ENCODE peak calls at places on chromosomes 5 and 9, in nine cellular contexts. One of them, this sample, is unnamed.

GRCh38 chr9:6567140-6567591 is 78.4 kb downstream of the GLDC start:
- DNase-seq in fibroblast of lung: peak
- DNase-seq in AG04450: peak
- DNase-seq in A549: peak
- DNase-seq in brain microvascular endothelial cell: peak
- DNase-seq in heart left ventricle: no peak
- DNase-seq in adrenal gland: peak
- DNase-seq in right atrium auricular region: no peak
- DNase-seq in heart right ventricle: no peak
- DNase-seq in this sample: no peak

GRCh38 chr5:131640043-131640856 is 5.2 kb upstream of the RAPGEF6 start:
- DNase-seq in fibroblast of lung: peak
- DNase-seq in AG04450: no peak
- DNase-seq in A549: no peak
- DNase-seq in brain microvascular endothelial cell: peak
- DNase-seq in heart left ventricle: no peak
- DNase-seq in adrenal gland: no peak
- DNase-seq in right atrium auricular region: no peak
- DNase-seq in heart right ventricle: no peak
- DNase-seq in this sample: no peak

GRCh38 chr9:27292646-27293045 is 4.3 kb downstream of the EQTN start:
- DNase-seq in fibroblast of lung: peak
- DNase-seq in AG04450: peak
- DNase-seq in A549: no peak
- DNase-seq in brain microvascular endothelial cell: no peak
- DNase-seq in heart left ventricle: no peak
- DNase-seq in adrenal gland: no peak
- DNase-seq in right atrium auricular region: no peak
- DNase-seq in heart right ventricle: no peak
- DNase-seq in this sample: peak

GRCh38 chr5:1779782-1780620 is 19.6 kb downstream of the MRPL36 start:
- DNase-seq in fibroblast of lung: no peak
- DNase-seq in AG04450: no peak
- DNase-seq in A549: no peak
- DNase-seq in brain microvascular endothelial cell: no peak
- DNase-seq in heart left ventricle: no peak
- DNase-seq in adrenal gland: no peak
- DNase-seq in right atrium auricular region: no peak
- DNase-seq in heart right ventricle: no peak
- DNase-seq in this sample: no peak

GRCh38 chr9:77673912-77674791 is 26.0 kb upstream of the GNA14 start:
- DNase-seq in fibroblast of lung: no peak
- DNase-seq in AG04450: peak
- DNase-seq in A549: no peak
- DNase-seq in brain microvascular endothelial cell: no peak
- DNase-seq in heart left ventricle: no peak
- DNase-seq in adrenal gland: no peak
- DNase-seq in right atrium auricular region: no peak
- DNase-seq in heart right ventricle: no peak
- DNase-seq in this sample: no peak

GRCh38 chr5:159104058-159104651 is 4.4 kb upstream of the EBF1 start:
- DNase-seq in fibroblast of lung: no peak
- DNase-seq in AG04450: no peak
- DNase-seq in A549: peak
- DNase-seq in brain microvascular endothelial cell: peak
- DNase-seq in heart left ventricle: peak
- DNase-seq in adrenal gland: peak
- DNase-seq in right atrium auricular region: no peak
- DNase-seq in heart right ventricle: peak
- DNase-seq in this sample: no peak

GRCh38 chr5:103461223-103461622 is 101.4 kb downstream of the NUDT12 start:
- DNase-seq in fibroblast of lung: peak
- DNase-seq in AG04450: no peak
- DNase-seq in A549: no peak
- DNase-seq in brain microvascular endothelial cell: peak
- DNase-seq in heart left ventricle: no peak
- DNase-seq in adrenal gland: no peak
- DNase-seq in right atrium auricular region: no peak
- DNase-seq in heart right ventricle: no peak
- DNase-seq in this sample: no peak

GRCh38 chr5:172370648-172371248 is 83.6 kb downstream of the SH3PXD2B start:
- DNase-seq in fibroblast of lung: peak
- DNase-seq in AG04450: peak
- DNase-seq in A549: peak
- DNase-seq in brain microvascular endothelial cell: peak
- DNase-seq in heart left ventricle: no peak
- DNase-seq in adrenal gland: peak
- DNase-seq in right atrium auricular region: no peak
- DNase-seq in heart right ventricle: no peak
- DNase-seq in this sample: peak

GRCh38 chr9:12790026-12790425 is 15.2 kb downstream of the LURAP1L start:
- DNase-seq in fibroblast of lung: peak
- DNase-seq in AG04450: no peak
- DNase-seq in A549: no peak
- DNase-seq in brain microvascular endothelial cell: no peak
- DNase-seq in heart left ventricle: no peak
- DNase-seq in adrenal gland: no peak
- DNase-seq in right atrium auricular region: no peak
- DNase-seq in heart right ventricle: no peak
- DNase-seq in this sample: no peak

GRCh38 chr5:103475629-103476240 is 86.9 kb downstream of the NUDT12 start:
- DNase-seq in fibroblast of lung: peak
- DNase-seq in AG04450: no peak
- DNase-seq in A549: peak
- DNase-seq in brain microvascular endothelial cell: no peak
- DNase-seq in heart left ventricle: no peak
- DNase-seq in adrenal gland: no peak
- DNase-seq in right atrium auricular region: no peak
- DNase-seq in heart right ventricle: no peak
- DNase-seq in this sample: peak

GRCh38 chr5:93088566-93088965 is 492.5 kb downstream of the NR2F1-AS1 start:
- DNase-seq in fibroblast of lung: no peak
- DNase-seq in AG04450: no peak
- DNase-seq in A549: no peak
- DNase-seq in brain microvascular endothelial cell: no peak
- DNase-seq in heart left ventricle: peak
- DNase-seq in adrenal gland: no peak
- DNase-seq in right atrium auricular region: no peak
- DNase-seq in heart right ventricle: peak
- DNase-seq in this sample: no peak

GRCh38 chr9:28004900-28005299 is 431.6 kb upstream of the C9orf72 start:
- DNase-seq in fibroblast of lung: no peak
- DNase-seq in AG04450: no peak
- DNase-seq in A549: no peak
- DNase-seq in brain microvascular endothelial cell: no peak
- DNase-seq in heart left ventricle: no peak
- DNase-seq in adrenal gland: no peak
- DNase-seq in right atrium auricular region: no peak
- DNase-seq in heart right ventricle: no peak
- DNase-seq in this sample: peak

GRCh38 chr9:93089481-93089991 is 6.5 kb upstream of the CARD19 start:
- DNase-seq in fibroblast of lung: no peak
- DNase-seq in AG04450: no peak
- DNase-seq in A549: no peak
- DNase-seq in brain microvascular endothelial cell: no peak
- DNase-seq in heart left ventricle: no peak
- DNase-seq in adrenal gland: peak
- DNase-seq in right atrium auricular region: peak
- DNase-seq in heart right ventricle: no peak
- DNase-seq in this sample: no peak

GRCh38 chr5:125870271-125870670 is 552.9 kb upstream of the GRAMD2B start:
- DNase-seq in fibroblast of lung: peak
- DNase-seq in AG04450: no peak
- DNase-seq in A549: no peak
- DNase-seq in brain microvascular endothelial cell: no peak
- DNase-seq in heart left ventricle: no peak
- DNase-seq in adrenal gland: no peak
- DNase-seq in right atrium auricular region: no peak
- DNase-seq in heart right ventricle: no peak
- DNase-seq in this sample: no peak

GRCh38 chr9:101527066-101527465 is 6.6 kb upstream of the RNF20 start:
- DNase-seq in fibroblast of lung: peak
- DNase-seq in AG04450: no peak
- DNase-seq in A549: no peak
- DNase-seq in brain microvascular endothelial cell: peak
- DNase-seq in heart left ventricle: no peak
- DNase-seq in adrenal gland: no peak
- DNase-seq in right atrium auricular region: no peak
- DNase-seq in heart right ventricle: no peak
- DNase-seq in this sample: no peak

GRCh38 chr5:135891804-135892203 is 3.8 kb downstream of the IL9 start:
- DNase-seq in fibroblast of lung: no peak
- DNase-seq in AG04450: no peak
- DNase-seq in A549: no peak
- DNase-seq in brain microvascular endothelial cell: no peak
- DNase-seq in heart left ventricle: no peak
- DNase-seq in adrenal gland: no peak
- DNase-seq in right atrium auricular region: no peak
- DNase-seq in heart right ventricle: no peak
- DNase-seq in this sample: peak

GRCh38 chr9:127761061-127761460 is 17.4 kb downstream of the SH2D3C start:
- DNase-seq in fibroblast of lung: no peak
- DNase-seq in AG04450: no peak
- DNase-seq in A549: no peak
- DNase-seq in brain microvascular endothelial cell: no peak
- DNase-seq in heart left ventricle: no peak
- DNase-seq in adrenal gland: no peak
- DNase-seq in right atrium auricular region: no peak
- DNase-seq in heart right ventricle: no peak
- DNase-seq in this sample: no peak
- TF ChIP-seq CTCF in fibroblast of lung: no peak
- TF ChIP-seq CTCF in AG04450: no peak
- TF ChIP-seq CTCF in A549: no peak
- TF ChIP-seq CTCF in brain microvascular endothelial cell: no peak
- TF ChIP-seq CTCF in heart left ventricle: no peak
- TF ChIP-seq CTCF in adrenal gland: no peak
- TF ChIP-seq CTCF in right atrium auricular region: no peak
- TF ChIP-seq CTCF in heart right ventricle: no peak
- TF ChIP-seq CTCF in this sample: no peak

DNA sequence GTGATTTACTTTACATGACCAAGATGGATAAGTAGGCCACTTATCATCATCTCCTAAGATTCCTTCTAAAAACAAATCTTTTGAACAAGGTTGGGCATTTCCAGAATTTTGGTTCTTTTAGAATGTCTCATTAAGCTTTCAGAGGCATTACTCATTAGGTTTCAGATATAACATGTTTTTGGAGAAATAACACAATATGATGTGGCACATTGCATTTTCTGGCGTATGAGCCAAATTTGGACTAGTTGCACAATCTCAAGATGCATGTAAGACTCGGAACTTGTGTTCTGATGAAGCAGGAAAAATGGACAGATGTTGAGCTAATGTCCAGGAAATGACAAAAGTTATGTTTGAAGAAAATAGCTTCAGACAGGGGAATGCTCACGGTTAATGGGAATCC is 145.8 kb upstream of the TNC start:
- DNase-seq in fibroblast of lung: peak
- DNase-seq in AG04450: no peak
- DNase-seq in A549: no peak
- DNase-seq in brain microvascular endothelial cell: no peak
- DNase-seq in heart left ventricle: no peak
- DNase-seq in adrenal gland: no peak
- DNase-seq in right atrium auricular region: no peak
- DNase-seq in heart right ventricle: no peak
- DNase-seq in this sample: no peak
- H3K27ac ChIP-seq in fibroblast of lung: peak
- H3K27ac ChIP-seq in AG04450: no peak
- H3K27ac ChIP-seq in A549: no peak
- H3K27ac ChIP-seq in brain microvascular endothelial cell: no peak
- H3K27ac ChIP-seq in heart left ventricle: no peak
- H3K27ac ChIP-seq in adrenal gland: no peak
- H3K27ac ChIP-seq in right atrium auricular region: no peak
- H3K27ac ChIP-seq in heart right ventricle: no peak
- H3K27ac ChIP-seq in this sample: no peak

GRCh38 chr5:90689064-90689463 is 130.5 kb downstream of the ADGRV1 start:
- DNase-seq in fibroblast of lung: no peak
- DNase-seq in AG04450: no peak
- DNase-seq in A549: no peak
- DNase-seq in brain microvascular endothelial cell: no peak
- DNase-seq in heart left ventricle: no peak
- DNase-seq in adrenal gland: no peak
- DNase-seq in right atrium auricular region: no peak
- DNase-seq in heart right ventricle: no peak
- DNase-seq in this sample: no peak
- TF ChIP-seq CTCF in fibroblast of lung: no peak
- TF ChIP-seq CTCF in AG04450: no peak
- TF ChIP-seq CTCF in A549: no peak
- TF ChIP-seq CTCF in brain microvascular endothelial cell: no peak
- TF ChIP-seq CTCF in heart left ventricle: no peak
- TF ChIP-seq CTCF in adrenal gland: no peak
- TF ChIP-seq CTCF in right atrium auricular region: no peak
- TF ChIP-seq CTCF in heart right ventricle: no peak
- TF ChIP-seq CTCF in this sample: no peak

GRCh38 chr5:168364738-168365550 is 73.5 kb downstream of the WWC1 start:
- DNase-seq in fibroblast of lung: peak
- DNase-seq in AG04450: no peak
- DNase-seq in A549: no peak
- DNase-seq in brain microvascular endothelial cell: no peak
- DNase-seq in heart left ventricle: no peak
- DNase-seq in adrenal gland: no peak
- DNase-seq in right atrium auricular region: no peak
- DNase-seq in heart right ventricle: no peak
- DNase-seq in this sample: no peak

GRCh38 chr5:168368854-168369253 is 77.4 kb downstream of the WWC1 start:
- DNase-seq in fibroblast of lung: no peak
- DNase-seq in AG04450: no peak
- DNase-seq in A549: no peak
- DNase-seq in brain microvascular endothelial cell: no peak
- DNase-seq in heart left ventricle: no peak
- DNase-seq in adrenal gland: no peak
- DNase-seq in right atrium auricular region: no peak
- DNase-seq in heart right ventricle: no peak
- DNase-seq in this sample: no peak

GRCh38 chr5:168364151-168364661 is 72.8 kb downstream of the WWC1 start:
- DNase-seq in fibroblast of lung: peak
- DNase-seq in AG04450: no peak
- DNase-seq in A549: no peak
- DNase-seq in brain microvascular endothelial cell: peak
- DNase-seq in heart left ventricle: no peak
- DNase-seq in adrenal gland: no peak
- DNase-seq in right atrium auricular region: no peak
- DNase-seq in heart right ventricle: no peak
- DNase-seq in this sample: no peak

GRCh38 chr5:168365581-168366081 is 74.2 kb downstream of the WWC1 start:
- DNase-seq in fibroblast of lung: peak
- DNase-seq in AG04450: no peak
- DNase-seq in A549: no peak
- DNase-seq in brain microvascular endothelial cell: no peak
- DNase-seq in heart left ventricle: no peak
- DNase-seq in adrenal gland: no peak
- DNase-seq in right atrium auricular region: no peak
- DNase-seq in heart right ventricle: no peak
- DNase-seq in this sample: no peak

DNA sequence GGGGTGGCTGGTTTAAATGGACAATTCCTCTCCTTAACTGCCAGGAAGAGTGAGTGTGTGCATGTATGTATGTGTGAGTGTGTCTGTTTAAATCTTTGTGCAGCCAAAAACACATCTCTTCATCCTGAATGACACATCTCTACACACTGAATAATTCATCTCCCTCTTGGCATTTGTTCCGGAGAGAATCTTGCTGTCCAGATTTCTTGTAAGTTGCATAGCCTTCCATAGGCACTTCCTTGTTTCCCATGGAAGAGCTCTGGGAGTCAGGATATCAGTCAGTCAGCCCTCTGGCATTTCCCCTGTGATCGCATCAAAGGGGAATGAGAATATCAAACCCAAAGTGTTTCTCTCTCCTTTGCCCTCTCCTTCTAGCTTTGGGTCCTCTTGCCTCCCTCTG is 74.7 kb downstream of the WWC1 start:
- DNase-seq in fibroblast of lung: peak
- DNase-seq in AG04450: peak
- DNase-seq in A549: no peak
- DNase-seq in brain microvascular endothelial cell: peak
- DNase-seq in heart left ventricle: no peak
- DNase-seq in adrenal gland: no peak
- DNase-seq in right atrium auricular region: no peak
- DNase-seq in heart right ventricle: no peak
- DNase-seq in this sample: peak
- H3K27ac ChIP-seq in fibroblast of lung: peak
- H3K27ac ChIP-seq in AG04450: peak
- H3K27ac ChIP-seq in A549: peak
- H3K27ac ChIP-seq in brain microvascular endothelial cell: no peak
- H3K27ac ChIP-seq in heart left ventricle: no peak
- H3K27ac ChIP-seq in adrenal gland: no peak
- H3K27ac ChIP-seq in right atrium auricular region: no peak
- H3K27ac ChIP-seq in heart right ventricle: no peak
- H3K27ac ChIP-seq in this sample: no peak

This sample was measured in A673.